ENCODE peak calls at places on chromosome X, in nine cellular contexts. J is GM23338, M is HCT116, T is GM23248, F is SK-N-SH, I is MM.1S, P is hepatocyte, H is neural progenitor cell, O is PC-3. Z is an unnamed sample. For H3K4me1, the result is how much of the 10 kb centered on the place peaks cover.

GRCh38 chrX:68433155-68433980 is at the start of gene OPHN1:
- DNase-seq in J (peak), M (peak), T (peak), F (peak), I (no peak), P (peak), H (peak), O (peak), Z (no peak)

GRCh38 chrX:101485212-101486064 is at the start of gene ARMCX4:
- DNase-seq in J (peak), M (no peak), T (peak), F (peak), I (no peak), P (peak), H (peak), O (no peak), Z (no peak)

GRCh38 chrX:109856974-109857373 is 123.9 kb upstream of the ACSL4 start:
- DNase-seq in J (peak), M (no peak), T (peak), F (peak), I (peak), P (peak), H (peak), O (peak), Z (peak)

GRCh38 chrX:73987166-73987565 is 316.8 kb upstream of the ZCCHC13 start:
- DNase-seq in J (no peak), M (no peak), T (no peak), F (no peak), I (no peak), P (no peak), H (no peak), O (no peak), Z (no peak)

GRCh38 chrX:6293716-6294115 is 65.0 kb upstream of the NLGN4X start:
- DNase-seq in J (no peak), M (no peak), T (no peak), F (no peak), I (no peak), P (no peak), H (no peak), O (no peak), Z (no peak)

GRCh38 chrX:133171962-133172708 is 46.0 kb downstream of the TFDP3 start:
- DNase-seq in J (peak), M (peak), T (peak), F (peak), I (peak), P (peak), H (peak), O (peak), Z (peak)

GRCh38 chrX:29746326-29746725 is 469.0 kb upstream of the MAGEB2 start:
- DNase-seq in J (no peak), M (no peak), T (peak), F (no peak), I (no peak), P (no peak), H (no peak), O (no peak), Z (no peak)

GRCh38 chrX:78024349-78025108 is 55.1 kb upstream of the PGAM4 start:
- DNase-seq in J (peak), M (peak), T (peak), F (peak), I (peak), P (peak), H (peak), O (peak), Z (peak)

GRCh38 chrX:57156397-57157049 is 19.3 kb upstream of the SPIN2A start:
- DNase-seq in J (peak), M (peak), T (peak), F (no peak), I (peak), P (peak), H (peak), O (peak), Z (peak)

GRCh38 chrX:120732879-120733278 is 103.0 kb upstream of the C1GALT1C1 start:
- DNase-seq in J (no peak), M (no peak), T (no peak), F (no peak), I (no peak), P (no peak), H (no peak), O (no peak), Z (no peak)

GRCh38 chrX:102808336-102808735 is 87.8 kb downstream of the GPRASP3 start:
- DNase-seq in J (no peak), M (no peak), T (peak), F (no peak), I (no peak), P (no peak), H (no peak), O (peak), Z (no peak)

GRCh38 chrX:65696613-65697012 is 29.2 kb downstream of the MSN start:
- DNase-seq in J (no peak), M (no peak), T (no peak), F (no peak), I (peak), P (no peak), H (no peak), O (no peak), Z (no peak)

GRCh38 chrX:22365460-22365859 is 92.7 kb downstream of the CBLL2 start:
- DNase-seq in J (no peak), M (peak), T (peak), F (no peak), I (no peak), P (no peak), H (no peak), O (peak), Z (no peak)

GRCh38 chrX:71652405-71652804 is 14.9 kb upstream of the LOC101059915 start:
- DNase-seq in J (peak), M (peak), T (peak), F (peak), I (peak), P (peak), H (peak), O (peak), Z (peak)

GRCh38 chrX:23788521-23788920 is 5.5 kb downstream of the SAT1 start:
- DNase-seq in J (no peak), M (no peak), T (no peak), F (no peak), I (no peak), P (no peak), H (no peak), O (no peak), Z (no peak)

GRCh38 chrX:2572740-2573139 is 72.0 kb upstream of the DHRSX start:
- DNase-seq in J (no peak), M (peak), T (peak), F (no peak), I (no peak), P (no peak), H (peak), O (peak), Z (no peak)

GRCh38 chrX:45191383-45191782 is 9.3 kb downstream of the DIPK2B start:
- DNase-seq in J (no peak), M (no peak), T (no peak), F (no peak), I (no peak), P (no peak), H (no peak), O (no peak), Z (no peak)

GRCh38 chrX:44874481-44875184 is 1.6 kb downstream of the KDM6A start:
- DNase-seq in J (peak), M (no peak), T (peak), F (peak), I (peak), P (peak), H (peak), O (peak), Z (peak)

GRCh38 chrX:102345916-102346315 is 93.9 kb downstream of the NXF2B start:
- DNase-seq in J (peak), M (no peak), T (peak), F (peak), I (peak), P (peak), H (peak), O (peak), Z (peak)

GRCh38 chrX:112789931-112790330 is 50.7 kb downstream of the AMOT start:
- DNase-seq in J (no peak), M (no peak), T (no peak), F (no peak), I (no peak), P (no peak), H (no peak), O (no peak), Z (no peak)

GRCh38 chrX:89033723-89034122 is 286.7 kb downstream of the CPXCR1 start:
- DNase-seq in J (no peak), M (no peak), T (no peak), F (no peak), I (no peak), P (no peak), H (no peak), O (no peak), Z (no peak)

GRCh38 chrX:38879631-38880220 is 78.5 kb downstream of the MID1IP1 start:
- DNase-seq in J (no peak), M (no peak), T (no peak), F (no peak), I (peak), P (no peak), H (no peak), O (peak), Z (peak)

GRCh38 chrX:135185795-135186443 is 14.7 kb upstream of the CT55 start:
- DNase-seq in J (peak), M (peak), T (peak), F (peak), I (peak), P (peak), H (peak), O (peak), Z (peak)

GRCh38 chrX:54495814-54496516 is at the start of gene FGD1:
- DNase-seq in J (peak), M (no peak), T (peak), F (peak), I (peak), P (peak), H (peak), O (peak), Z (peak)

GRCh38 chrX:71292669-71293379 is 8.7 kb upstream of the ITGB1BP2 start:
- DNase-seq in J (no peak), M (no peak), T (peak), F (no peak), I (no peak), P (no peak), H (no peak), O (peak), Z (no peak)

GRCh38 chrX:139246295-139246694 is 284.2 kb upstream of the F9 start:
- DNase-seq in J (no peak), M (no peak), T (peak), F (no peak), I (no peak), P (no peak), H (no peak), O (peak), Z (no peak)

GRCh38 chrX:66262807-66263206 is 98.8 kb downstream of the HEPH start:
- DNase-seq in J (no peak), M (no peak), T (no peak), F (no peak), I (no peak), P (no peak), H (no peak), O (no peak), Z (no peak)

GRCh38 chrX:2650037-2650436 is 41.1 kb upstream of the CD99 start:
- DNase-seq in J (no peak), M (no peak), T (no peak), F (no peak), I (no peak), P (no peak), H (no peak), O (no peak), Z (no peak)

DNA sequence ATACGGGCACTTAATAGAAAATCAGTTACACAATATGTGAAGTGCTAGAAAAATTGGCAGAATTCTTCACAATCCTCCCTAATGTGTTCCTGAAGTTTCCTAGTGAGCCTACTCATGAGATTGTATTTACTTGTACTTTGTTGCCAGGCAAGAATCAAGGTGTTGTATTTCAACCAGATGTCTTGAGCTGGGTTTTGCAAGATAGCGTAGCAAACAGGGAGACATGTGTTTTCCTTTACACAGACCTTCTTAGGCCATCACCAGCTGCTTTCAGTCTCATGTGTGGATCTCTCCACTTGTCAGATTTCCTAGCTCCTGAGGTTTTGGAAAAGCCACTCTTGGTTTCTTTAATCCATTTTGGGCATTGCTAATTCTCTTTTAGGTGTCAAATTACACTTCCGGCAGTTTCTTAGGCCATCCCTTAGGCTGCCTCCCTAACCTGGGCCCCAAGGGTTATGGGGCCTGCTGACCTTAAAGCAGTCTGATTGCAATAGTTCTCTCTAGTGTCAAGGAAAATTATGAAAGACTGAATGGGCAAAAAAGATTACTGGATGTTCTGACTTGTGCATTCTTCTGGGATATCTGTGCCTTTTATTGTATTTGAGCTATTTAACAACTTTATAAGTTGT is 12.2 kb upstream of the EDA start:
- DNase-seq in J (peak), M (no peak), T (no peak), F (no peak), I (no peak), P (peak), H (peak), O (no peak), Z (no peak)
- TF ChIP-seq EZH2phosphoT487 in J (no peak), M (no peak), T (no peak), F (no peak), I (no peak), P (no peak), H (no peak), O (no peak), Z (no peak)

DNA sequence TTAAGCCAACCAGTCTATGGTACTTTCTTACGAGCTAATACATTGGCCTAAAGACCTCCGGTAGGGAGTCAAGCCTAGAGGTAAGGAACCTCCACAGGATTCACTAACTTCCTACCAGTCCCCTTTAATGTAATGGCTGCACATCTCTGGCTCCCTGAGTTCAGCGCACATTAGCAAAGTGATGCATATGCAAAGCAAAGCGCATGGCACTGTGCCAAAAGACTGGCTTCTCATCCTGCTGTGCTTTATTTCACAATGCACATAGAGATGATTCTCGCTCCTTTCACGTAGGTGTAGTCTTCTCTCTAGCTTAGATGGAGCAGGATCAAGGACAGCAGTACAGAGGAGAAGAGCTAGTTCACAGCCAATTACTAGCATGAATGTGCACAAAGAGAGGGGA is 14.6 kb upstream of the CLTRN start:
- DNase-seq in J (no peak), M (no peak), T (no peak), F (no peak), I (no peak), P (no peak), H (no peak), O (no peak), Z (no peak)
- H3K4me1 ChIP-seq in J (under half), M (under half), T (under half), F (under half), I (under half), P (under half), H (under half), O (under half), Z (under half)

GRCh38 chrX:16223385-16223784 is 56.1 kb downstream of the MAGEB17 start:
- DNase-seq in J (peak), M (no peak), T (no peak), F (no peak), I (no peak), P (no peak), H (no peak), O (no peak), Z (no peak)
- TF ChIP-seq EZH2phosphoT487 in J (no peak), M (no peak), T (no peak), F (no peak), I (no peak), P (no peak), H (no peak), O (no peak), Z (no peak)

GRCh38 chrX:111511477-111511876 is at the start of gene SERTM2:
- DNase-seq in J (peak), M (no peak), T (no peak), F (peak), I (peak), P (peak), H (peak), O (no peak), Z (no peak)

GRCh38 chrX:111519215-111519614 is 7.8 kb downstream of the SERTM2 start:
- DNase-seq in J (peak), M (no peak), T (no peak), F (peak), I (peak), P (peak), H (peak), O (no peak), Z (no peak)

DNA sequence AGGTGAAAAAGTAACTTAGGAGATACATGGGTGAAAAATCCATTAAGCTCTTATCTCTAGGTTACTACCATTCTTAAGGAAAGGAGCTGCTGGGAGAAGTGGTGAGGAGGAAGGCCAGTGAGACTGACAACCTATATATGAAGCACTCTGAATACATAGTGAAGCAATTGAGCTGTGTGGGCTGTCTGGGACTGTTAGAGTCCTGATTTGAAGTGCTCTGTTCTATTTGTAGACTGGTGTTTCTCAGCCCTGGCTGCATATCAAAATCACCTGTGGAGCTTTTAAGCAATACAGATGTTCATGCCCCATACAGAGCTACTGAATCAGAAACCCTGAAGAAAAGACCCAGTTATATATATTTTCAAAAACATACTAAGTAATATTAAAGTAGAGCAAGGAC is 3.9 kb downstream of the SERTM2 start:
- DNase-seq in J (no peak), M (no peak), T (no peak), F (no peak), I (no peak), P (no peak), H (no peak), O (no peak), Z (no peak)
- H3K4me1 ChIP-seq in J (half or more), M (under half), T (under half), F (under half), I (under half), P (under half), H (half or more), O (under half), Z (under half)

GRCh38 chrX:40102393-40103381 is 4.9 kb upstream of the BCOR start:
- DNase-seq in J (no peak), M (no peak), T (no peak), F (no peak), I (no peak), P (peak), H (peak), O (no peak), Z (no peak)

GRCh38 chrX:40105791-40106676 is 8.3 kb upstream of the BCOR start:
- DNase-seq in J (peak), M (no peak), T (peak), F (peak), I (peak), P (peak), H (peak), O (peak), Z (peak)

GRCh38 chrX:40103565-40104323 is 6.0 kb upstream of the BCOR start:
- DNase-seq in J (no peak), M (no peak), T (no peak), F (no peak), I (no peak), P (peak), H (peak), O (no peak), Z (no peak)

GRCh38 chrX:40105016-40105790 is 7.4 kb upstream of the BCOR start:
- DNase-seq in J (no peak), M (no peak), T (peak), F (peak), I (peak), P (peak), H (peak), O (no peak), Z (peak)

GRCh38 chrX:40104649-40105015 is 6.9 kb upstream of the BCOR start:
- DNase-seq in J (no peak), M (no peak), T (peak), F (peak), I (peak), P (peak), H (peak), O (peak), Z (peak)
- TF ChIP-seq EZH2phosphoT487 in J (no peak), M (no peak), T (no peak), F (no peak), I (no peak), P (no peak), H (no peak), O (peak), Z (no peak)

GRCh38 chrX:154304901-154305300 is 9.3 kb downstream of the TKTL1 start:
- DNase-seq in J (no peak), M (no peak), T (no peak), F (no peak), I (no peak), P (no peak), H (peak), O (no peak), Z (no peak)
- H3K4me1 ChIP-seq in J (under half), M (under half), T (under half), F (under half), I (under half), P (under half), H (under half), O (under half), Z (under half)

GRCh38 chrX:148499638-148500427 is 584 bp upstream of the AFF2 start:
- DNase-seq in J (peak), M (no peak), T (no peak), F (no peak), I (no peak), P (no peak), H (no peak), O (no peak), Z (no peak)

GRCh38 chrX:148500428-148501120 is at the start of gene AFF2:
- DNase-seq in J (peak), M (no peak), T (peak), F (peak), I (peak), P (peak), H (peak), O (no peak), Z (peak)

GRCh38 chrX:148504412-148504950 is 4.1 kb downstream of the AFF2 start:
- DNase-seq in J (peak), M (no peak), T (no peak), F (no peak), I (no peak), P (no peak), H (peak), O (no peak), Z (no peak)

GRCh38 chrX:148498067-148498466 is 2.4 kb upstream of the AFF2 start:
- DNase-seq in J (no peak), M (no peak), T (no peak), F (no peak), I (no peak), P (no peak), H (no peak), O (no peak), Z (no peak)

GRCh38 chrX:148501121-148502066 is 977 bp downstream of the AFF2 start:
- DNase-seq in J (peak), M (no peak), T (no peak), F (peak), I (peak), P (peak), H (peak), O (no peak), Z (peak)
- TF ChIP-seq EZH2phosphoT487 in J (no peak), M (no peak), T (no peak), F (no peak), I (no peak), P (no peak), H (no peak), O (no peak), Z (no peak)

DNA sequence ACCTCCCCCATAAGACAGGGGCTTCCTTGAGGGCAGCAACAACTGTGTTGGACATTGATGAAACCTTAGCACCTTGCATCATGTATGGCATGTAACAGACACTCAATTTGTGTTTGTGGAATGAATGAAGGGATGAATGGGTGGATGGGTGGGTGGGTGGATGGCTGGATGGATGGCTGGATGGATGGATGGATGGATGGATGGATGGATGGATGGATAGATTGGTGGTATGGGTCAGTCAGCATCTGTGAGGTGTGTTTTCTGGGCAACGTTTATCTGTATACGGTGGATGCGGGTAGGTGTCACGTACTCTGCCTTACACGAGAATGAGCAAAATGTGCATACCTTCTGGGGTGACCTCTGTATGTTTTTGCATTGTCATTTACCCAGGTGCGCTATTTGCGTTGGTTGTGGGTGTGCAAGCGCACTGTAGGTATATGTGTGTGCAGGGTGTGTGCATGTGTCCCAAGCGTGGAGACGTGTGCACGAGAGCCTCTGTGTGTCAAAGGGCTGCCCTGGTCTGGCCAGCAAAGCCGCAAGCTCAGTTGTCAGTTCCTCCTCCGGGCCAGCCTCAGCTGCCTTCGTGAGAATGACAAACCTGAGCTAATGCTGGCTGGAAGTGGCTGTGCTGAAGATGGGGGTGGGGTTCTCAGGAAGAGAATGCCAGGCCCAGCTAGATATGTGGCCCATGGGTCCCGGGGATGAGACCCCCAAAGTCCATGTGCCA is 26.5 kb downstream of the ELF4 start:
- DNase-seq in J (no peak), M (no peak), T (no peak), F (no peak), I (no peak), P (no peak), H (no peak), O (no peak), Z (peak)
- H3K4me1 ChIP-seq in J (under half), M (under half), T (under half), F (under half), I (under half), P (under half), H (under half), O (under half), Z (half or more)

Z was measured in OCI-LY7.